ENCODE peak calls at places on chromosomes 4 and X, in nine cellular contexts. E is GM12878, X is esophagus muscularis mucosa, O is vagina, F is transverse colon, S is upper lobe of left lung, A is GM23338, Q is suprapubic skin, I is Panc1. R is an unnamed sample.

GRCh38 chrX:28889691-28890090 is 302.4 kb downstream of the IL1RAPL1 start:
- DNase-seq in F (no peak), X (no peak), A (no peak), O (no peak), E (no peak), I (no peak), Q (no peak), S (no peak), R (no peak)

GRCh38 chr4:90357117-90357710 is 230.0 kb downstream of the CCSER1 start:
- DNase-seq in F (no peak), S (no peak), Q (no peak), I (peak; percentile 17), A (peak; percentile 74), E (no peak), X (no peak), O (no peak), R (no peak)

GRCh38 chrX:70454441-70455365 is 10.1 kb downstream of the DLG3 start:
- DNase-seq in A (peak; percentile 95), S (peak; percentile 91), O (no peak), E (no peak), F (peak; percentile 91), Q (no peak), I (peak; percentile 42), X (no peak), R (peak; percentile 88)

GRCh38 chrX:101617211-101618191 is at the start of gene ARMCX6:
- DNase-seq in E (no peak), Q (peak; percentile 90), O (no peak), A (peak; percentile 68), F (peak; percentile 80), S (peak; percentile 88), X (peak; percentile 93), I (peak; percentile 36), R (peak; percentile 75)

GRCh38 chrX:34653811-34654210 is 3.3 kb downstream of the TMEM47 start:
- DNase-seq in Q (no peak), F (no peak), X (no peak), I (no peak), S (no peak), O (no peak), E (no peak), A (no peak), R (no peak)

GRCh38 chrX:135087867-135088266 is 32.5 kb downstream of the ETDB start:
- DNase-seq in E (no peak), Q (no peak), A (no peak), S (no peak), I (no peak), O (no peak), X (no peak), F (no peak), R (no peak)

GRCh38 chr4:10381146-10381545 is 76.1 kb downstream of the ZNF518B start:
- DNase-seq in E (no peak), A (no peak), X (no peak), Q (no peak), F (no peak), S (no peak), I (no peak), O (no peak), R (no peak)

GRCh38 chr4:87559090-87559837 is 30.1 kb upstream of the SPARCL1 start:
- DNase-seq in S (no peak), E (peak; percentile 50), I (no peak), X (no peak), F (peak; percentile 17), Q (no peak), A (peak; percentile 68), O (no peak), R (peak; percentile 26)

GRCh38 chr4:99893991-99894981 is at the start of gene LAMTOR3:
- DNase-seq in Q (peak; percentile 92), O (peak; percentile 94), I (peak; percentile 36), E (peak; percentile 75), S (peak; percentile 95), A (peak; percentile 96), F (peak; percentile 94), X (peak; percentile 97), R (peak; percentile 91)

GRCh38 chr4:85778809-85779124 is 303.8 kb downstream of the ARHGAP24 start:
- DNase-seq in F (no peak), A (no peak), Q (no peak), X (no peak), O (no peak), S (no peak), I (no peak), E (no peak), R (no peak)

GRCh38 chr4:47528651-47529050 is 43.6 kb downstream of the ATP10D start:
- DNase-seq in X (no peak), A (no peak), F (no peak), I (no peak), Q (no peak), O (no peak), S (no peak), E (no peak), R (no peak)

GRCh38 chrX:86830685-86831084 is 682.4 kb downstream of the DACH2 start:
- DNase-seq in I (no peak), A (no peak), O (no peak), S (no peak), F (no peak), X (no peak), E (no peak), Q (no peak), R (no peak)

GRCh38 chrX:153648358-153649177 is 1.6 kb downstream of the DUSP9 start:
- DNase-seq in A (no peak), O (no peak), F (no peak), X (no peak), Q (peak; percentile 40), I (no peak), S (no peak), E (no peak), R (no peak)

DNA sequence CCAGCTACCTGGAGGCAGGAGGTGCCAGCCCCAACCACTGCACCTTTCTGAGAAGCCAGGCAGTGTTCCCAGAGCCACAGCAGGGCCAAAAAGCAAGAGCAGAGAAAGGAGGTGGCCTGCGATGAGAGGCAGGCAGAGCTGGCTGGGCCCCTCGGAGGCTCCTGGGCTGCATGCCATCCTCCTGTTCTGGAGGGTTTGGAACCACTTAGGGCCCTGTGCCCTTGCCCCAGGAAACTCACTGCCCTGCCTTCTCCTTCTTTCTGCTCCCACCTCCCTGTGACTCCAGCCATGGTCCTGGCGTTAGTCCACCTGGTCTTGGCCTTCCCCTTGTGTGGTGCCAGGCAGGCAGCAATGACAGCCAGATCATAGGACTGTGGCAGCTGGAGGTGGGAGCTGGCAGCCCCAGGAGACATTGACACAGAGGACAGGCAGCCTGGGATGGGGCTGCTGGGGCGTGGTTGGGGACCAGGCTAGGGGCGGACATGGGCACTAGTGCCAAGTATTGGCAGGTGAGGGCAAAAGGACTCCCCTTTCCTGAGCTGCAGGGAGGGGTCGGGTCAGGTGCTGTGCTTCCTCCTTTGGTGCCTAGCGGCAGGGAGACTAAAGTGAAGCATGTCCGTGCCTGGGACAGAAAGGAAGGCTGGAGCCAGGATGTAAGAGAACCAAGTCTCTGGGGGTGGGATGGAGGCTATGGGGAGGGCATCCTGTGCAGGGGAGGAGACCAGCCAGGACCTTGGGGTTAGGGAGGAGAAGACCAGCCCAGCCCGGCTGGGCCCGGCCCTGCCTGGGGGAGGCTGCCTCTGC is 1.4 kb downstream of the APLN start:
- DNase-seq in O (peak; percentile 85), Q (no peak), E (no peak), A (no peak), S (no peak), F (no peak), I (no peak), X (peak; percentile 14), R (peak; percentile 47)
- H3K4me1 ChIP-seq in O (peaks cover 16% of the 10 kb centered on the region), Q (peaks cover 17% of the 10 kb centered on the region), E (no peaks in the 10 kb centered on the region), A (no peaks in the 10 kb centered on the region), S (peaks cover 5% of the 10 kb centered on the region), F (peaks cover 7% of the 10 kb centered on the region), I (peaks cover 8% of the 10 kb centered on the region), X (peaks cover 26% of the 10 kb centered on the region), R (peaks cover 17% of the 10 kb centered on the region)

DNA sequence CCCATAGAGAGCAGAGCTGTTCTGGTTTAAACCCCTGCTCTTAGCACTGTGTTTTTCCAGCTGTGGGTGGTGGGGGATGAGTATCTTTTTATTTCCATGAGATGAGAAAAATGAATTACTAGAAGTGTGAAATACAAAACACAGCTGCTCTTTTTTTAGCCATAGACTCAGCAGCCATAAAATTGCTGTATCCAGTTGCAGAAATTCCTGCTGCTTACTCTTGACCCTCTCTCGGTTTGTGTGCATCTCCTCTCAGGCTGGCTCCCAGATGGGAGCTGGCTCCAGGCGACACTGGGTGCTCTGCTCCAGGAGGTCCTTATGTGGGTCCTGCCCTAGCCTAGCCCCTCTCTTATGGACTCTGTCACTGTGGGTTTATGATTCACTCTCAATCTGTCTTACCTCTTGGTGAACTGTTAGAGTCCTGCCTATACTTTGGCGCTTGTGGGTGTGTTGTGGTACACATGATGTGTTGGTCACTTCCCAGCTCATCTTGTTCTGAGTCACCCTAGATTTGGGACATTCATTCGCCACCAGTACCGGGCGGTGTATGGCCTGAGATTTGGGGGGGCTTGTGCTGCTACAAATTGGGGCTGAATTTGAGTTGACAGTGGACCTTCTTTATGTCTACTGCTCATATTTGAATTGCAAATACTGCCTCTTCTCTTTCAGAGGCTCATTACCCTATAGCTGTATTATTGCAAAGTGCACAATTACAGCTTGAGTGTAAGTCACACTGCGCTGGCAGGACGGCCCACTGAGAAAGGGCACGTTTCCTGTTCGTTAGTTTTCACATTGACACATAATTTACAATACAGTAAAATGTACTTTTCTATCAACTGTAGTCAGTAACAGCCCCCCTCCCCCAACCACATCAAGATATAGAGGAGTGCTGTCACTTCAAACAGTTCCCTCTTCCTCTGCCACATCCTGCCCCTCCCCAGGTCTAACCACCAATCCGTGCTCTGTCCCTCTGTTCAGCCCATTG is 46.9 kb upstream of the MSANTD1 start:
- DNase-seq in I (no peak), O (no peak), S (no peak), A (no peak), Q (peak; percentile 60), E (peak; percentile 38), X (no peak), F (peak; percentile 18), R (peak; percentile 28)
- TF ChIP-seq POLR2AphosphoS5 in I (no peak), O (no peak), S (no peak), A (no peak), Q (no peak), E (no peak), X (no peak), F (no peak), R (no peak)

DNA sequence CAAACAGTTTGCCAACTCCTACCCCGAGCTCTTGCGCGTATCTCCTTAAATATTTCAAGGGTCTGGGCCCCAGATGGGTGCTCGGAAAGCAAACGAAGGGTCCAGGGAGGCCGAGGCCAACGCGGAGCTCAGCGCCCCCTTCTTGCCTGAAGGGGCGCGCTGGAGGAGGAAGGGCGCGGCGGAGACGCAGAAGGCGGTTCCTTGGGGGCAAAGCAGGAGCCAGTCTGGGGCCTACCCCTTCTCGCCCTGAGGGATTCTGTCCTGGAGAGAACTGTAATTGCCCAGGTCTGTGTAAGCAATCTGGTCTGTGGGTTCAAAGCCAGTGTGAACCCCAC is 4.0 kb upstream of the SFRP2 start:
- DNase-seq in O (no peak), Q (no peak), X (no peak), F (no peak), S (peak; percentile 47), E (no peak), A (peak; percentile 73), I (no peak), R (no peak)
- H3K4me1 ChIP-seq in O (peaks cover 43% of the 10 kb centered on the region), Q (peaks cover 50% of the 10 kb centered on the region), X (peaks cover 51% of the 10 kb centered on the region), F (peaks cover 32% of the 10 kb centered on the region), S (peaks cover 18% of the 10 kb centered on the region), E (no peaks in the 10 kb centered on the region), A (peaks cover 23% of the 10 kb centered on the region), I (no peaks in the 10 kb centered on the region), R (peaks cover 50% of the 10 kb centered on the region)

DNA sequence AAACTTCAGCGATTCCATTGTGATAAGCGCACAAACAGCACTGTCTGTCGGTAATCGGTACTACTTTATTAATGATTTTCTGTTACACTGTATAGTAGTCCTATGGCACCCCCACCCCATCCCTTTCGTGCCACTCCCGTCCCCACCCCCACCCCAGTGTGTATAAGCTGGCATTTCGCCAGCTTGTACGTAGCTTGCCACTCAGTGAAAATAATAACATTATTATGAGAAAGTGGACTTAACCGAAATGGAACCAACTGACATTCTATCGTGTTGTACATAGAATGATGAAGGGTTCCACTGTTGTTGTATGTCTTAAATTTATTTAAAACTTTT is 4.8 kb downstream of the MID1IP1 start:
- DNase-seq in F (no peak), Q (no peak), E (no peak), X (no peak), I (peak; percentile 33), A (no peak), O (no peak), S (no peak), R (no peak)
- TF ChIP-seq POLR2AphosphoS5 in F (no peak), Q (no peak), E (no peak), X (no peak), I (no peak), A (no peak), O (no peak), S (no peak), R (no peak)

R was measured in stomach.